ENCODE peak calls at places on chromosome X, in eight cellular contexts. J is GM23248, Z is SK-N-SH, U is GM23338, X is hepatocyte, H is PC-3, A is HCT116, I is neural progenitor cell. B is an unnamed sample. For H4K20me1, the result is how much of the 10 kb centered on the place peaks cover.

GRCh38 chrX:10545882-10546281 is 74.5 kb downstream of the MID1 start:
- DNase-seq in J (no peak), Z (no peak), U (peak), X (no peak), H (no peak), A (no peak), I (no peak), B (no peak)

GRCh38 chrX:131728295-131729145 is 184.6 kb downstream of the OR13H1 start:
- DNase-seq in J (no peak), Z (peak), U (no peak), X (no peak), H (no peak), A (no peak), I (no peak), B (peak)

GRCh38 chrX:105190252-105190853 is 30.1 kb downstream of the TEX13A start:
- DNase-seq in J (peak), Z (peak), U (peak), X (peak), H (peak), A (no peak), I (peak), B (peak)

GRCh38 chrX:150201841-150202240 is 161.3 kb upstream of the MAMLD1 start:
- DNase-seq in J (no peak), Z (no peak), U (no peak), X (no peak), H (peak), A (no peak), I (no peak), B (no peak)

GRCh38 chrX:34426334-34426733 is 230.8 kb downstream of the TMEM47 start:
- DNase-seq in J (no peak), Z (no peak), U (peak), X (no peak), H (peak), A (no peak), I (peak), B (no peak)

GRCh38 chrX:46444011-46444410 is 101.2 kb downstream of the ZNF674 start:
- DNase-seq in J (peak), Z (no peak), U (no peak), X (peak), H (peak), A (peak), I (no peak), B (no peak)

GRCh38 chrX:50471390-50471789 is 765 bp upstream of the DGKK start:
- DNase-seq in J (no peak), Z (peak), U (peak), X (peak), H (no peak), A (no peak), I (peak), B (no peak)

GRCh38 chrX:54798137-54798536 is at the start of gene ITIH6:
- DNase-seq in J (no peak), Z (no peak), U (no peak), X (no peak), H (no peak), A (no peak), I (no peak), B (no peak)

GRCh38 chrX:51520393-51520792 is 24.0 kb upstream of the NUDT11 start:
- DNase-seq in J (no peak), Z (no peak), U (no peak), X (no peak), H (no peak), A (no peak), I (no peak), B (no peak)

GRCh38 chrX:27680726-27681125 is 90.6 kb downstream of the DCAF8L2 start:
- DNase-seq in J (peak), Z (no peak), U (no peak), X (no peak), H (peak), A (no peak), I (no peak), B (no peak)

GRCh38 chrX:128769511-128769910 is 717.3 kb upstream of the ACTRT1 start:
- DNase-seq in J (no peak), Z (no peak), U (no peak), X (peak), H (peak), A (no peak), I (no peak), B (no peak)

GRCh38 chrX:118038614-118039365 is 77.8 kb downstream of the KLHL13 start:
- DNase-seq in J (no peak), Z (no peak), U (no peak), X (no peak), H (no peak), A (no peak), I (no peak), B (no peak)

GRCh38 chrX:18873189-18873791 is 110.6 kb downstream of the PHKA2 start:
- DNase-seq in J (peak), Z (peak), U (no peak), X (no peak), H (peak), A (peak), I (no peak), B (no peak)

GRCh38 chrX:134525086-134525792 is 65.3 kb downstream of the HPRT1 start:
- DNase-seq in J (peak), Z (no peak), U (no peak), X (no peak), H (peak), A (peak), I (no peak), B (no peak)

GRCh38 chrX:24676403-24677024 is 17.2 kb upstream of the POLA1 start:
- DNase-seq in J (peak), Z (peak), U (peak), X (peak), H (peak), A (no peak), I (peak), B (no peak)

GRCh38 chrX:115018944-115019343 is 1.5 kb upstream of the IL13RA2 start:
- DNase-seq in J (peak), Z (no peak), U (no peak), X (no peak), H (peak), A (no peak), I (no peak), B (no peak)

GRCh38 chrX:150543230-150544155 is 24.9 kb upstream of the MTM1 start:
- DNase-seq in J (no peak), Z (no peak), U (no peak), X (no peak), H (no peak), A (no peak), I (peak), B (no peak)

GRCh38 chrX:53290441-53291041 is 9.2 kb upstream of the IQSEC2 start:
- DNase-seq in J (no peak), Z (no peak), U (no peak), X (no peak), H (no peak), A (no peak), I (no peak), B (no peak)

GRCh38 chrX:153032397-153033118 is 23.7 kb upstream of the PNMA3 start:
- DNase-seq in J (peak), Z (peak), U (peak), X (peak), H (peak), A (peak), I (peak), B (peak)

GRCh38 chrX:153621949-153622598 is 23.1 kb upstream of the CCNQ start:
- DNase-seq in J (no peak), Z (no peak), U (no peak), X (no peak), H (no peak), A (no peak), I (no peak), B (no peak)

GRCh38 chrX:19875051-19875432 is 12.4 kb downstream of the SH3KBP1 start:
- DNase-seq in J (peak), Z (no peak), U (no peak), X (no peak), H (peak), A (peak), I (no peak), B (no peak)

GRCh38 chrX:149280011-149280410 is 225.1 kb downstream of the IDS start:
- DNase-seq in J (no peak), Z (no peak), U (no peak), X (no peak), H (no peak), A (no peak), I (no peak), B (no peak)

GRCh38 chrX:24110049-24110448 is 39.5 kb upstream of the ZFX start:
- DNase-seq in J (no peak), Z (no peak), U (no peak), X (no peak), H (no peak), A (no peak), I (no peak), B (no peak)

GRCh38 chrX:19707472-19707871 is 179.9 kb downstream of the SH3KBP1 start:
- DNase-seq in J (no peak), Z (peak), U (no peak), X (no peak), H (no peak), A (no peak), I (no peak), B (no peak)

GRCh38 chrX:14758029-14758491 is 114.8 kb downstream of the FANCB start:
- DNase-seq in J (no peak), Z (no peak), U (no peak), X (no peak), H (no peak), A (no peak), I (no peak), B (no peak)

GRCh38 chrX:136870064-136870463 is 10.5 kb downstream of the RBMX start:
- DNase-seq in J (no peak), Z (no peak), U (no peak), X (no peak), H (no peak), A (no peak), I (no peak), B (no peak)
- H4K20me1 ChIP-seq in J (under half), Z (half or more), U (under half), X (under half), H (under half), A (under half), I (half or more), B (under half)

GRCh38 chrX:7072856-7073255 is 74.7 kb upstream of the STS start:
- DNase-seq in J (no peak), Z (no peak), U (no peak), X (no peak), H (no peak), A (no peak), I (no peak), B (no peak)
- TF ChIP-seq EZH2phosphoT487 in J (no peak), Z (no peak), U (no peak), X (no peak), H (no peak), A (no peak), I (no peak), B (no peak)

GRCh38 chrX:119482041-119482440 is 13.8 kb downstream of the SLC25A5 start:
- DNase-seq in J (no peak), Z (no peak), U (no peak), X (no peak), H (no peak), A (no peak), I (no peak), B (no peak)
- H3K4me2 ChIP-seq in J (peak), Z (peak), U (peak), X (peak), H (peak), A (peak), I (peak), B (peak)

GRCh38 chrX:81304545-81304944 is 102.6 kb downstream of the SH3BGRL start:
- DNase-seq in J (no peak), Z (no peak), U (no peak), X (no peak), H (no peak), A (no peak), I (no peak), B (no peak)

GRCh38 chrX:81305240-81305639 is 103.3 kb downstream of the SH3BGRL start:
- DNase-seq in J (no peak), Z (no peak), U (no peak), X (no peak), H (no peak), A (no peak), I (no peak), B (no peak)

DNA sequence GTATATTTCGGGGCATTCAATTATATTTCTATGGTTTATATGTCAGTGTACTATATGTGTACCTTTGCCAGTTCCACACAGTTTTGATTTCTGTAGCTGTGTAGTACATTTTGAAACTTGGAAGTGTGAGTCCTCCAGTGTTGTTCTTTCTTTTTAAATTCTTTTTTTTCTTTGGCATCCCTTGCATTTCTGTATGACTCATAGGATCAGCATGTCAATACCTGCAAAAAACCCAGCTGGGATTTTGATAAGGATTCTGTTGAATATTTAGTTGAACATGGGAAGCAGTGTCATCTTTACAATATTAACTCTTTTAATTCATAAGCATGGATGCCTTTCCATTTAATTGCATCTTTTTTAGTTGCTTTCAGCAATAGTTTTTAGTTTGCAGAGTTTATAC is 100.0 kb downstream of the SH3BGRL start:
- DNase-seq in J (no peak), Z (no peak), U (peak), X (no peak), H (peak), A (no peak), I (no peak), B (no peak)
- H4K20me1 ChIP-seq in J (under half), Z (under half), U (under half), X (under half), H (under half), A (under half), I (under half), B (under half)

GRCh38 chrX:12239356-12240082 is 101.2 kb downstream of the FRMPD4 start:
- DNase-seq in J (no peak), Z (no peak), U (no peak), X (no peak), H (no peak), A (no peak), I (no peak), B (no peak)
- TF ChIP-seq EZH2phosphoT487 in J (no peak), Z (no peak), U (no peak), X (no peak), H (no peak), A (no peak), I (no peak), B (no peak)

GRCh38 chrX:109841869-109842579 is 109.0 kb upstream of the ACSL4 start:
- DNase-seq in J (peak), Z (no peak), U (no peak), X (no peak), H (no peak), A (no peak), I (no peak), B (no peak)
- H3K4me2 ChIP-seq in J (no peak), Z (no peak), U (no peak), X (no peak), H (no peak), A (no peak), I (peak), B (no peak)

GRCh38 chrX:1521459-1521956 is 15.5 kb downstream of the P2RY8 start:
- DNase-seq in J (no peak), Z (no peak), U (peak), X (no peak), H (no peak), A (no peak), I (no peak), B (peak)
- H4K20me1 ChIP-seq in J (under half), Z (under half), U (under half), X (under half), H (under half), A (under half), I (under half), B (under half)

GRCh38 chrX:56947695-56948094 is 47.6 kb downstream of the SPIN3 start:
- DNase-seq in J (peak), Z (no peak), U (no peak), X (no peak), H (peak), A (no peak), I (no peak), B (no peak)
- TF ChIP-seq EZH2phosphoT487 in J (no peak), Z (no peak), U (no peak), X (no peak), H (no peak), A (no peak), I (no peak), B (no peak)

DNA sequence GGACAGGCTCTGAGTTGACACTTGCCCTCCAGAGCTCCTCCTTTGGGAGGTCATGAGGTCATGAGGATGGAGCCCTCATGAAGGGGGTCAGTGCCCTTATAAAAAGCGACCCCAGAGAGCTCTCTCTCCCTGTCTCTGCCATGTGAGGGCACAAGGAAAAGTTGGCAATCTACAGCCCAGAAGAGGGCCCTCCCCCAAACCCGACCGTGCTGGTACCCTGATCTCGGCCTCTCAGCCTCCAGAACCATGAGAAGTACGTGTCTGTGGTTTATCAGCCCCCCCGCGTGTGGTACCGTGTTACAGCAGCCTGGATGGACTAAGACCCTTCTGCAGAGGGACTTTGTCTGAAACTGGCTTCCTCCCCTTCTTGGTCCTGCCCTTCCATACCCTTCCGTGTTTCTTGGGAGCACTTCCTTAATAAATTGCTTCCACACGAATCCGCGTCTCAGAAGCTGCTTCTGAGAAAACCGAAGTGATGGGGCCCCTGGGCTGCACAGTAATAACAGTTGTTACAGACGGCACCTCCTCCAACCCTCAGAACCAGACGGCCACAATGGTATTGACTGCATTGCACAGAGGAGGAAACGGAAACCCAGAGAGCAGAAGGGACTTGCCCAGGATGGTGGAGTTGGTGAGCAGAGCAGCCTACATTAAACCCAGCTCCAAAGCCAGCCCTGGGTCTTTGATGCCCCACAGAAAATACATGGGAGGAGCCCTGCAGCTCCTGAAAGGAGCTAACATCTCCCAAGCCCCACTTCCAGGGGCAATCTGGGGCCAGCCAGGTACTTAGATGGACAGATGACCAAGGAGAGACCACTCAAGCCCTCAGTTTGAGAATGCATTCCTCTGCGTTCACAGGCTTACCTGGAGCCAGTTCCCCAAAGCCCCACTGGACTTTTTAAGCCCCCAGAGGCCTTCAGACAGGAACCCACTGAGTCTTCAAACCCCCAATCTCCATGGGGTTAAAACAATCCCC is 242.7 kb downstream of the BCOR start:
- DNase-seq in J (no peak), Z (no peak), U (no peak), X (no peak), H (no peak), A (no peak), I (no peak), B (peak)
- H3K4me2 ChIP-seq in J (peak), Z (no peak), U (peak), X (no peak), H (peak), A (peak), I (no peak), B (peak)